ENCODE peak calls at places on chromosome 21, in ten cellular contexts. H is CD8-positive, alpha-beta T cell; Y is fibroblast of lung; K is lung; N is ovary; D is tibial artery; C is thoracic aorta; Z is cardiac muscle cell; F is Peyer's patch; T is heart right ventricle. E is an unnamed sample. For H3K27me3 and H3K4me1, the result is how much of the 10 kb centered on the place peaks cover.

GRCh38 chr21:36551731-36552457 is 72.0 kb upstream of the CLDN14 start:
- DNase-seq in H (no peak), C (no peak), T (no peak), K (no peak), Z (no peak), Y (peak), F (no peak), D (peak), N (no peak), E (no peak)

GRCh38 chr21:43331111-43331961 is 95.6 kb downstream of the SIK1 start:
- DNase-seq in T (no peak), Y (no peak), H (no peak), D (no peak), Z (no peak), C (no peak), N (no peak), F (no peak), K (no peak), E (no peak)

GRCh38 chr21:38095220-38095619 is 161.6 kb upstream of the KCNJ15 start:
- DNase-seq in C (no peak), N (no peak), F (no peak), D (no peak), Y (no peak), Z (no peak), H (no peak), T (no peak), K (no peak), E (no peak)

GRCh38 chr21:43303240-43304178 is 123.4 kb downstream of the SIK1 start:
- DNase-seq in C (no peak), T (no peak), Z (no peak), Y (no peak), H (no peak), K (no peak), F (no peak), D (peak), N (no peak), E (no peak)

GRCh38 chr21:32423320-32423719 is 10.8 kb downstream of the EVA1C start:
- DNase-seq in Y (peak), N (no peak), K (no peak), C (no peak), Z (no peak), F (no peak), D (no peak), T (no peak), H (no peak), E (no peak)

GRCh38 chr21:33841561-33841960 is 74.0 kb downstream of the ATP5PO start:
- DNase-seq in K (no peak), Y (no peak), T (no peak), F (no peak), D (no peak), H (no peak), C (no peak), Z (no peak), N (no peak), E (no peak)

GRCh38 chr21:32558131-32558530 is 27.2 kb downstream of the TCP10L start:
- DNase-seq in K (no peak), T (no peak), F (no peak), Z (no peak), D (no peak), Y (no peak), H (no peak), C (no peak), N (no peak), E (no peak)

GRCh38 chr21:40575983-40576382 is 271.0 kb downstream of the DSCAM start:
- DNase-seq in H (no peak), Y (no peak), K (no peak), Z (no peak), N (no peak), F (no peak), T (no peak), D (no peak), C (no peak), E (no peak)

GRCh38 chr21:16072692-16073091 is 342.9 kb downstream of the USP25 start:
- DNase-seq in D (no peak), N (no peak), Z (no peak), H (no peak), K (no peak), F (no peak), Y (peak), T (no peak), C (no peak), E (no peak)

GRCh38 chr21:20661221-20661620 is 337.0 kb upstream of the NCAM2 start:
- DNase-seq in K (no peak), Z (no peak), H (no peak), C (no peak), Y (no peak), F (no peak), D (no peak), N (no peak), T (no peak), E (no peak)

GRCh38 chr21:9735421-9735961 is 785.9 kb upstream of the TPTE start:
- DNase-seq in N (no peak), F (no peak), Y (no peak), H (no peak), Z (no peak), D (no peak), C (no peak), T (no peak), K (peak), E (no peak)

GRCh38 chr21:46077674-46078101 is 20.2 kb upstream of the COL6A2 start:
- DNase-seq in C (no peak), D (peak), T (no peak), Z (no peak), H (no peak), Y (no peak), K (peak), N (no peak), F (peak), E (no peak)

GRCh38 chr21:21973806-21974205 is 975.6 kb downstream of the NCAM2 start:
- DNase-seq in N (no peak), Y (peak), D (no peak), Z (peak), K (no peak), T (no peak), C (no peak), F (no peak), H (no peak), E (peak)

GRCh38 chr21:37582613-37583012 is 216.0 kb downstream of the DYRK1A start:
- DNase-seq in C (no peak), Y (peak), Z (peak), F (no peak), D (no peak), N (peak), T (no peak), K (no peak), H (peak), E (peak)

GRCh38 chr21:35051287-35051818 is 2.3 kb upstream of the RUNX1 start:
- DNase-seq in K (peak), D (peak), Y (peak), C (peak), Z (peak), F (peak), T (peak), H (peak), N (peak), E (peak)
- TF ChIP-seq CTCF in K (peak), D (no peak), Y (peak), C (peak), Z (peak), F (no peak), T (peak), H (peak), N (no peak), E (peak)

DNA sequence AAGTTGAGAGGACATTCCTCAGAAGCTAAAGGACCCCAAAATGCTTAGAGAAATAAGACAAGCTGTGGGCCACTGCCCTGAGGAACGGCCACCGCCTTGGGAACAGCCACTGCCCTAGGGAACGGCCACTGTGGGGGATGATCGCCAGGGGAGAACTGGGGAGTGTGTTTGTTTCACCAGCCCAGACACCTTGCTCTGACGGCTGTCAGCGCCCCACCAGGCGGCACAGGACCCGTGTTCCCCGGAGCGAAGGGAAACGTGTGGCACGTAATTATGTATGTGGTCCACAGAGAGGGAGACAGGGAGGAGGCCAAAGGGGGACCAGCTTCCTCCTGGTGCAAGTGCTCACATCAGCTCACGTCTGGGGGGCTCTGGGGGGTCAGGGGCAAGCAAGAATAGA is 45.8 kb upstream of the RIPK4 start:
- DNase-seq in H (no peak), F (no peak), Z (no peak), K (no peak), Y (no peak), T (no peak), D (no peak), C (no peak), N (no peak), E (no peak)
- H3K27me3 ChIP-seq in H (under half), F (under half), Z (under half), K (under half), Y (under half), T (under half), D (under half), C (under half), N (under half), E (under half)

DNA sequence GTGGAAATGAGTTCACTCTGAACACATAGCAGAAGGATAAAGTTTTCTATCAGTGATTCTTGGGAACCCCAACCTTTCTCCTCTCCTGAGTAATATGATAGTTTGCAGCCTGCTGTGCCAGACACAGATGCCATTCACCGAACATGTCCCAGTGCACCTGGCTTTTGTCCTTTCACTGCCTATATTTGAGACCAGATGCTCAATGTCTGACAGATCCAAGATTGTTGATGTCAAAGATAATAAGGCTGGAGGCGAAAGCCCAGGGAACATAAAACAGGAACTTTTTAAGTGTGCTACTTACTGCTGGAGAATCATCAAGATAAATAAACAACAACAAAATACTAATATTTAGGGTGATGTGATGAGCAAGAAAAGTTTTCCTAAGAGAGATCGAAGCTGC is 139.3 kb downstream of the TIAM1 start:
- DNase-seq in T (no peak), Y (no peak), H (no peak), C (no peak), K (no peak), F (no peak), N (no peak), Z (peak), D (no peak), E (no peak)
- H3K4me1 ChIP-seq in T (under half), Y (under half), H (under half), C (under half), K (under half), F (under half), N (under half), Z (under half), D (under half), E (under half)

GRCh38 chr21:29730281-29730680 is 209.5 kb downstream of the GRIK1 start:
- DNase-seq in C (no peak), T (no peak), Z (no peak), D (no peak), N (no peak), F (no peak), Y (no peak), K (no peak), H (no peak), E (no peak)

GRCh38 chr21:29721964-29722363 is 217.8 kb downstream of the GRIK1 start:
- DNase-seq in F (no peak), Z (no peak), T (no peak), N (no peak), D (no peak), Y (no peak), K (no peak), C (no peak), H (no peak), E (no peak)

GRCh38 chr21:29726061-29726460 is 213.7 kb downstream of the GRIK1 start:
- DNase-seq in F (no peak), Z (no peak), H (no peak), T (no peak), C (no peak), Y (no peak), K (no peak), N (no peak), D (no peak), E (no peak)

GRCh38 chr21:29721242-29721641 is 218.6 kb downstream of the GRIK1 start:
- DNase-seq in C (no peak), Y (no peak), Z (no peak), H (no peak), K (no peak), F (no peak), T (no peak), D (no peak), N (no peak), E (no peak)

GRCh38 chr21:29725025-29725736 is 214.6 kb downstream of the GRIK1 start:
- DNase-seq in H (no peak), K (no peak), Z (no peak), C (no peak), D (no peak), N (no peak), T (no peak), Y (no peak), F (no peak), E (peak)
- TF ChIP-seq CTCF in H (no peak), K (no peak), Z (no peak), C (no peak), D (no peak), N (no peak), T (no peak), Y (no peak), F (no peak), E (no peak)

DNA sequence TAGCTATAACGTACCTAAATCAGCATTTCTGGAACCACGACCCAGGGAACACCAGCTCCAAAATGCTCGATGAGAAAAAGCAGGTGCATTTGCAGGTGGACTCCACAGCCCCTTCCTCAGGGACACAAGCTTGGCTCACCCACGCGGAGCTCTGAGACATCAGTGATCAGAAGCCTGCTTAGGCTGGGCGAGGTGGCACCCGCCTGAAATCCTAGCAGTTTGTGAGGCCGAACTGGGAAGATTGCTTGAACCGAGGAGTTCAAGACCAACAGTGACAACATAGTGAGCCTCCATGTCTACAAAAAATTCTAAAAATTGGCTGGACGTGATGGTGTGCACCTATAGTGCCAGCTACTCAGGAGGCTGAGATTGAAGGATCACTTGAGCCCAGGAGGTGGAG is 2.5 kb upstream of the TSPEAR start:
- DNase-seq in Y (no peak), T (no peak), H (no peak), D (no peak), F (peak), C (no peak), Z (no peak), N (no peak), K (no peak), E (no peak)
- H3K27me3 ChIP-seq in Y (under half), T (half or more), H (under half), D (under half), F (under half), C (under half), Z (half or more), N (under half), K (under half), E (under half)

GRCh38 chr21:39097981-39098380 is 85.3 kb downstream of the PSMG1 start:
- DNase-seq in D (peak), Z (peak), H (no peak), C (no peak), N (no peak), Y (no peak), T (no peak), K (no peak), F (no peak), E (no peak)

GRCh38 chr21:39098696-39099111 is 84.5 kb downstream of the PSMG1 start:
- DNase-seq in D (peak), Y (no peak), C (no peak), F (no peak), H (no peak), Z (peak), T (no peak), K (no peak), N (no peak), E (no peak)

GRCh38 chr21:39095681-39096080 is 87.6 kb downstream of the PSMG1 start:
- DNase-seq in D (peak), Z (no peak), F (no peak), K (no peak), C (no peak), N (no peak), Y (no peak), T (no peak), H (no peak), E (no peak)

GRCh38 chr21:39096754-39097153 is 86.5 kb downstream of the PSMG1 start:
- DNase-seq in Y (no peak), T (no peak), N (no peak), D (peak), H (no peak), Z (no peak), K (no peak), F (no peak), C (no peak), E (no peak)

GRCh38 chr21:39097335-39097861 is 85.9 kb downstream of the PSMG1 start:
- DNase-seq in Z (peak), C (no peak), Y (no peak), N (no peak), D (peak), F (no peak), H (no peak), K (peak), T (no peak), E (no peak)
- H3K4me1 ChIP-seq in Z (under half), C (under half), Y (under half), N (under half), D (under half), F (under half), H (under half), K (under half), T (under half), E (under half)